ENCODE peak calls at places on chromosomes 16 and 17, in seven cellular contexts. One of them, this sample, is unnamed.

GRCh38 chr16:86886651-86887050 is 308.3 kb downstream of the FOXL1 start:
- DNase-seq in NCI-H1694: no peak
- DNase-seq in epithelial cell of proximal tubule: no peak
- DNase-seq in B cell: no peak
- DNase-seq in fibroblast of the conjunctiva: no peak
- DNase-seq in activated naive CD8-positive, alpha-beta T cell treated with anti-CD3 and anti-CD28 coated beads, Interleukin-2, amount 50 U/mL, for 24 hours: no peak
- DNase-seq in NT2/D1: no peak
- DNase-seq in this sample: no peak

GRCh38 chr17:76737676-76738467 is at the start of gene MFSD11:
- DNase-seq in NCI-H1694: peak
- DNase-seq in epithelial cell of proximal tubule: no peak
- DNase-seq in B cell: peak
- DNase-seq in fibroblast of the conjunctiva: peak
- DNase-seq in activated naive CD8-positive, alpha-beta T cell treated with anti-CD3 and anti-CD28 coated beads, Interleukin-2, amount 50 U/mL, for 24 hours: peak
- DNase-seq in NT2/D1: peak
- DNase-seq in this sample: peak

GRCh38 chr17:9219631-9220415 is 198.5 kb downstream of the NTN1 start:
- DNase-seq in NCI-H1694: no peak
- DNase-seq in epithelial cell of proximal tubule: no peak
- DNase-seq in B cell: no peak
- DNase-seq in fibroblast of the conjunctiva: no peak
- DNase-seq in activated naive CD8-positive, alpha-beta T cell treated with anti-CD3 and anti-CD28 coated beads, Interleukin-2, amount 50 U/mL, for 24 hours: no peak
- DNase-seq in NT2/D1: no peak
- DNase-seq in this sample: no peak

GRCh38 chr16:69326172-69326873 is 4.1 kb downstream of the PDF start:
- DNase-seq in NCI-H1694: no peak
- DNase-seq in epithelial cell of proximal tubule: peak
- DNase-seq in B cell: no peak
- DNase-seq in fibroblast of the conjunctiva: no peak
- DNase-seq in activated naive CD8-positive, alpha-beta T cell treated with anti-CD3 and anti-CD28 coated beads, Interleukin-2, amount 50 U/mL, for 24 hours: no peak
- DNase-seq in NT2/D1: no peak
- DNase-seq in this sample: no peak

GRCh38 chr16:48607056-48607825 is 2.7 kb downstream of the N4BP1 start:
- DNase-seq in NCI-H1694: no peak
- DNase-seq in epithelial cell of proximal tubule: no peak
- DNase-seq in B cell: no peak
- DNase-seq in fibroblast of the conjunctiva: no peak
- DNase-seq in activated naive CD8-positive, alpha-beta T cell treated with anti-CD3 and anti-CD28 coated beads, Interleukin-2, amount 50 U/mL, for 24 hours: no peak
- DNase-seq in NT2/D1: no peak
- DNase-seq in this sample: no peak

GRCh38 chr17:48003686-48004120 is 32.8 kb downstream of the CDK5RAP3 start:
- DNase-seq in NCI-H1694: peak
- DNase-seq in epithelial cell of proximal tubule: no peak
- DNase-seq in B cell: no peak
- DNase-seq in fibroblast of the conjunctiva: no peak
- DNase-seq in activated naive CD8-positive, alpha-beta T cell treated with anti-CD3 and anti-CD28 coated beads, Interleukin-2, amount 50 U/mL, for 24 hours: no peak
- DNase-seq in NT2/D1: no peak
- DNase-seq in this sample: no peak

GRCh38 chr16:35181422-35182030 is 1722.1 kb downstream of the TP53TG3F start:
- DNase-seq in NCI-H1694: no peak
- DNase-seq in epithelial cell of proximal tubule: no peak
- DNase-seq in B cell: no peak
- DNase-seq in fibroblast of the conjunctiva: no peak
- DNase-seq in activated naive CD8-positive, alpha-beta T cell treated with anti-CD3 and anti-CD28 coated beads, Interleukin-2, amount 50 U/mL, for 24 hours: no peak
- DNase-seq in NT2/D1: no peak
- DNase-seq in this sample: no peak

GRCh38 chr16:61887903-61888302 is 148.3 kb downstream of the CDH8 start:
- DNase-seq in NCI-H1694: no peak
- DNase-seq in epithelial cell of proximal tubule: no peak
- DNase-seq in B cell: no peak
- DNase-seq in fibroblast of the conjunctiva: peak
- DNase-seq in activated naive CD8-positive, alpha-beta T cell treated with anti-CD3 and anti-CD28 coated beads, Interleukin-2, amount 50 U/mL, for 24 hours: no peak
- DNase-seq in NT2/D1: no peak
- DNase-seq in this sample: peak

GRCh38 chr16:2895813-2896212 is 12.8 kb downstream of the FLYWCH2 start:
- DNase-seq in NCI-H1694: no peak
- DNase-seq in epithelial cell of proximal tubule: no peak
- DNase-seq in B cell: no peak
- DNase-seq in fibroblast of the conjunctiva: no peak
- DNase-seq in activated naive CD8-positive, alpha-beta T cell treated with anti-CD3 and anti-CD28 coated beads, Interleukin-2, amount 50 U/mL, for 24 hours: no peak
- DNase-seq in NT2/D1: no peak
- DNase-seq in this sample: no peak

GRCh38 chr17:3969963-3970362 is 5.7 kb upstream of the ATP2A3 start:
- DNase-seq in NCI-H1694: no peak
- DNase-seq in epithelial cell of proximal tubule: no peak
- DNase-seq in B cell: no peak
- DNase-seq in fibroblast of the conjunctiva: no peak
- DNase-seq in activated naive CD8-positive, alpha-beta T cell treated with anti-CD3 and anti-CD28 coated beads, Interleukin-2, amount 50 U/mL, for 24 hours: no peak
- DNase-seq in NT2/D1: no peak
- DNase-seq in this sample: no peak

GRCh38 chr17:81457396-81457795 is 55.2 kb downstream of the ACTG1 start:
- DNase-seq in NCI-H1694: no peak
- DNase-seq in epithelial cell of proximal tubule: no peak
- DNase-seq in B cell: no peak
- DNase-seq in fibroblast of the conjunctiva: no peak
- DNase-seq in activated naive CD8-positive, alpha-beta T cell treated with anti-CD3 and anti-CD28 coated beads, Interleukin-2, amount 50 U/mL, for 24 hours: no peak
- DNase-seq in NT2/D1: no peak
- DNase-seq in this sample: no peak

GRCh38 chr17:57965521-57966160 is 10.4 kb upstream of the CUEDC1 start:
- DNase-seq in NCI-H1694: no peak
- DNase-seq in epithelial cell of proximal tubule: no peak
- DNase-seq in B cell: no peak
- DNase-seq in fibroblast of the conjunctiva: no peak
- DNase-seq in activated naive CD8-positive, alpha-beta T cell treated with anti-CD3 and anti-CD28 coated beads, Interleukin-2, amount 50 U/mL, for 24 hours: no peak
- DNase-seq in NT2/D1: no peak
- DNase-seq in this sample: no peak

GRCh38 chr16:58467915-58468314 is 32.0 kb upstream of the NDRG4 start:
- DNase-seq in NCI-H1694: no peak
- DNase-seq in epithelial cell of proximal tubule: no peak
- DNase-seq in B cell: no peak
- DNase-seq in fibroblast of the conjunctiva: no peak
- DNase-seq in activated naive CD8-positive, alpha-beta T cell treated with anti-CD3 and anti-CD28 coated beads, Interleukin-2, amount 50 U/mL, for 24 hours: no peak
- DNase-seq in NT2/D1: no peak
- DNase-seq in this sample: no peak